ENCODE peak calls at places on chromosome 5, in ten cellular contexts. N is skeletal muscle cell; C is posterior vena cava; P is body of pancreas; H is KBM-7; I is naive thymus-derived CD4-positive, alpha-beta T cell; M is pancreas; V is fibroblast of gingiva; Z is AG09319; X is AG04450. D is an unnamed sample.

GRCh38 chr5:87899109-87900100 is 369.2 kb downstream of the TMEM161B start:
- DNase-seq in V (no peak), P (peak), X (no peak), N (no peak), C (no peak), I (no peak), M (no peak), H (no peak), Z (no peak), D (peak)

GRCh38 chr5:178383919-178384814 is 151.6 kb upstream of the PHYKPL start:
- DNase-seq in N (no peak), I (no peak), C (peak), M (peak), X (no peak), H (no peak), V (no peak), Z (no peak), P (no peak), D (no peak)

GRCh38 chr5:135432113-135432512 is 15.0 kb downstream of the DCANP1 start:
- DNase-seq in Z (no peak), V (no peak), X (no peak), P (no peak), N (no peak), I (no peak), M (no peak), H (no peak), C (no peak), D (no peak)

GRCh38 chr5:17895296-17896058 is 261.2 kb downstream of the TAF11L14 start:
- DNase-seq in I (no peak), Z (no peak), M (no peak), V (peak), P (no peak), X (no peak), H (no peak), N (no peak), C (no peak), D (no peak)

GRCh38 chr5:181205735-181206401 is 872 bp upstream of the TRIM7 start:
- DNase-seq in M (no peak), H (peak), X (no peak), C (peak), N (no peak), Z (no peak), P (no peak), I (no peak), V (no peak), D (no peak)

GRCh38 chr5:54548565-54548964 is 31.0 kb downstream of the SNX18 start:
- DNase-seq in C (no peak), P (no peak), I (no peak), N (no peak), H (no peak), X (no peak), Z (no peak), M (no peak), V (no peak), D (no peak)

GRCh38 chr5:174827521-174827920 is 103.1 kb downstream of the MSX2 start:
- DNase-seq in N (no peak), I (no peak), P (no peak), Z (no peak), M (no peak), V (peak), H (no peak), C (no peak), X (no peak), D (no peak)

GRCh38 chr5:179241764-179242370 is 103.4 kb downstream of the ADAMTS2 start:
- DNase-seq in V (no peak), X (no peak), I (no peak), M (peak), P (no peak), C (peak), Z (no peak), H (no peak), N (no peak), D (no peak)

GRCh38 chr5:142674438-142675210 is 11.3 kb downstream of the FGF1 start:
- DNase-seq in P (peak), V (peak), M (no peak), Z (peak), X (peak), H (no peak), N (peak), C (no peak), I (no peak), D (no peak)

GRCh38 chr5:60177596-60177995 is 284.1 kb upstream of the PDE4D start:
- DNase-seq in Z (no peak), C (no peak), I (no peak), M (no peak), H (no peak), N (no peak), V (no peak), P (no peak), X (no peak), D (no peak)

GRCh38 chr5:151589878-151590570 is 1.1 kb downstream of the FAT2 start:
- DNase-seq in N (no peak), Z (no peak), H (no peak), V (no peak), C (peak), M (no peak), P (no peak), X (no peak), I (no peak), D (peak)

GRCh38 chr5:151684690-151685361 is 1.9 kb downstream of the SPARC start:
- DNase-seq in I (no peak), Z (peak), H (peak), C (no peak), M (no peak), P (peak), X (peak), N (peak), V (peak), D (peak)

GRCh38 chr5:177423671-177424070 is 2.8 kb upstream of the GRK6 start:
- DNase-seq in V (no peak), I (no peak), C (no peak), Z (no peak), H (no peak), P (no peak), N (no peak), X (no peak), M (no peak), D (no peak)